ENCODE peak calls at places on chromosomes 5 and 9, in eight cellular contexts. One of them, this sample, is unnamed.

GRCh38 chr9:121498487-121499176 is 1.0 kb downstream of the GGTA1 start:
- DNase-seq in MM.1S: no peak
- DNase-seq in colonic mucosa: peak; percentile 32
- DNase-seq in cardiac fibroblast: peak; percentile 62
- DNase-seq in effector memory CD4-positive, alpha-beta T cell: no peak
- DNase-seq in CD8-positive, alpha-beta T cell: no peak
- DNase-seq in uterus: peak; percentile 30
- DNase-seq in WERI-Rb-1: peak; percentile 40
- DNase-seq in this sample: peak; percentile 67

GRCh38 chr9:129582865-129583264 is 38.0 kb downstream of the C9orf50 start:
- DNase-seq in MM.1S: no peak
- DNase-seq in colonic mucosa: no peak
- DNase-seq in cardiac fibroblast: no peak
- DNase-seq in effector memory CD4-positive, alpha-beta T cell: no peak
- DNase-seq in CD8-positive, alpha-beta T cell: no peak
- DNase-seq in uterus: no peak
- DNase-seq in WERI-Rb-1: no peak
- DNase-seq in this sample: no peak

GRCh38 chr5:137695651-137696428 is 40.0 kb downstream of the KLHL3 start:
- DNase-seq in MM.1S: no peak
- DNase-seq in colonic mucosa: no peak
- DNase-seq in cardiac fibroblast: no peak
- DNase-seq in effector memory CD4-positive, alpha-beta T cell: no peak
- DNase-seq in CD8-positive, alpha-beta T cell: peak; percentile 20
- DNase-seq in uterus: no peak
- DNase-seq in WERI-Rb-1: no peak
- DNase-seq in this sample: no peak

GRCh38 chr9:125089331-125089730 is 54.0 kb downstream of the SCAI start:
- DNase-seq in MM.1S: no peak
- DNase-seq in colonic mucosa: no peak
- DNase-seq in cardiac fibroblast: no peak
- DNase-seq in effector memory CD4-positive, alpha-beta T cell: no peak
- DNase-seq in CD8-positive, alpha-beta T cell: no peak
- DNase-seq in uterus: no peak
- DNase-seq in WERI-Rb-1: no peak
- DNase-seq in this sample: no peak

GRCh38 chr5:67095346-67095871 is 101.2 kb downstream of the CD180 start:
- DNase-seq in MM.1S: no peak
- DNase-seq in colonic mucosa: peak; percentile 70
- DNase-seq in cardiac fibroblast: peak; percentile 75
- DNase-seq in effector memory CD4-positive, alpha-beta T cell: no peak
- DNase-seq in CD8-positive, alpha-beta T cell: no peak
- DNase-seq in uterus: peak; percentile 75
- DNase-seq in WERI-Rb-1: no peak
- DNase-seq in this sample: peak; percentile 77

GRCh38 chr5:36751881-36752280 is 124.7 kb upstream of the NIPBL start:
- DNase-seq in MM.1S: no peak
- DNase-seq in colonic mucosa: no peak
- DNase-seq in cardiac fibroblast: no peak
- DNase-seq in effector memory CD4-positive, alpha-beta T cell: no peak
- DNase-seq in CD8-positive, alpha-beta T cell: no peak
- DNase-seq in uterus: no peak
- DNase-seq in WERI-Rb-1: peak; percentile 18
- DNase-seq in this sample: no peak

GRCh38 chr9:78023003-78023741 is 8.4 kb downstream of the GNAQ start:
- DNase-seq in MM.1S: no peak
- DNase-seq in colonic mucosa: peak; percentile 51
- DNase-seq in cardiac fibroblast: peak; percentile 92
- DNase-seq in effector memory CD4-positive, alpha-beta T cell: no peak
- DNase-seq in CD8-positive, alpha-beta T cell: no peak
- DNase-seq in uterus: no peak
- DNase-seq in WERI-Rb-1: no peak
- DNase-seq in this sample: peak; percentile 85

GRCh38 chr9:126146254-126147145 is 180.1 kb upstream of the MVB12B start:
- DNase-seq in MM.1S: no peak
- DNase-seq in colonic mucosa: peak; percentile 29
- DNase-seq in cardiac fibroblast: no peak
- DNase-seq in effector memory CD4-positive, alpha-beta T cell: no peak
- DNase-seq in CD8-positive, alpha-beta T cell: no peak
- DNase-seq in uterus: no peak
- DNase-seq in WERI-Rb-1: peak; percentile 78
- DNase-seq in this sample: no peak

GRCh38 chr5:56633950-56634349 is 181.4 kb upstream of the MAP3K1 start:
- DNase-seq in MM.1S: no peak
- DNase-seq in colonic mucosa: no peak
- DNase-seq in cardiac fibroblast: peak; percentile 40
- DNase-seq in effector memory CD4-positive, alpha-beta T cell: no peak
- DNase-seq in CD8-positive, alpha-beta T cell: no peak
- DNase-seq in uterus: no peak
- DNase-seq in WERI-Rb-1: no peak
- DNase-seq in this sample: no peak

GRCh38 chr5:14665949-14666741 is 1.6 kb downstream of the OTULIN start:
- DNase-seq in MM.1S: peak; percentile 79
- DNase-seq in colonic mucosa: peak; percentile 50
- DNase-seq in cardiac fibroblast: no peak
- DNase-seq in effector memory CD4-positive, alpha-beta T cell: peak; percentile 29
- DNase-seq in CD8-positive, alpha-beta T cell: peak; percentile 63
- DNase-seq in uterus: no peak
- DNase-seq in WERI-Rb-1: peak; percentile 24
- DNase-seq in this sample: peak; percentile 20

GRCh38 chr5:16994576-16994975 is 58.5 kb upstream of the MYO10 start:
- DNase-seq in MM.1S: no peak
- DNase-seq in colonic mucosa: no peak
- DNase-seq in cardiac fibroblast: no peak
- DNase-seq in effector memory CD4-positive, alpha-beta T cell: no peak
- DNase-seq in CD8-positive, alpha-beta T cell: no peak
- DNase-seq in uterus: no peak
- DNase-seq in WERI-Rb-1: no peak
- DNase-seq in this sample: no peak

GRCh38 chr5:133934822-133935793 is 33.3 kb downstream of the C5orf15 start:
- DNase-seq in MM.1S: no peak
- DNase-seq in colonic mucosa: no peak
- DNase-seq in cardiac fibroblast: no peak
- DNase-seq in effector memory CD4-positive, alpha-beta T cell: no peak
- DNase-seq in CD8-positive, alpha-beta T cell: no peak
- DNase-seq in uterus: no peak
- DNase-seq in WERI-Rb-1: no peak
- DNase-seq in this sample: no peak

GRCh38 chr9:114364528-114365041 is 23.2 kb downstream of the AKNA start:
- DNase-seq in MM.1S: no peak
- DNase-seq in colonic mucosa: no peak
- DNase-seq in cardiac fibroblast: peak; percentile 14
- DNase-seq in effector memory CD4-positive, alpha-beta T cell: no peak
- DNase-seq in CD8-positive, alpha-beta T cell: no peak
- DNase-seq in uterus: no peak
- DNase-seq in WERI-Rb-1: no peak
- DNase-seq in this sample: no peak

GRCh38 chr9:120733190-120733589 is 18.9 kb upstream of the MEGF9 start:
- DNase-seq in MM.1S: no peak
- DNase-seq in colonic mucosa: no peak
- DNase-seq in cardiac fibroblast: peak; percentile 38
- DNase-seq in effector memory CD4-positive, alpha-beta T cell: no peak
- DNase-seq in CD8-positive, alpha-beta T cell: no peak
- DNase-seq in uterus: no peak
- DNase-seq in WERI-Rb-1: no peak
- DNase-seq in this sample: peak; percentile 91

GRCh38 chr9:136103651-136104487 is 8.8 kb upstream of the NACC2 start:
- DNase-seq in MM.1S: peak; percentile 45
- DNase-seq in colonic mucosa: peak; percentile 54
- DNase-seq in cardiac fibroblast: no peak
- DNase-seq in effector memory CD4-positive, alpha-beta T cell: no peak
- DNase-seq in CD8-positive, alpha-beta T cell: no peak
- DNase-seq in uterus: no peak
- DNase-seq in WERI-Rb-1: no peak
- DNase-seq in this sample: no peak

GRCh38 chr5:139747583-139748504 is 47.8 kb upstream of the PSD2 start:
- DNase-seq in MM.1S: no peak
- DNase-seq in colonic mucosa: peak; percentile 40
- DNase-seq in cardiac fibroblast: peak; percentile 31
- DNase-seq in effector memory CD4-positive, alpha-beta T cell: peak; percentile 32
- DNase-seq in CD8-positive, alpha-beta T cell: peak; percentile 56
- DNase-seq in uterus: peak; percentile 50
- DNase-seq in WERI-Rb-1: peak; percentile 86
- DNase-seq in this sample: no peak

GRCh38 chr9:91500509-91501011 is 76.9 kb upstream of the NFIL3 start:
- DNase-seq in MM.1S: no peak
- DNase-seq in colonic mucosa: no peak
- DNase-seq in cardiac fibroblast: peak; percentile 88
- DNase-seq in effector memory CD4-positive, alpha-beta T cell: no peak
- DNase-seq in CD8-positive, alpha-beta T cell: no peak
- DNase-seq in uterus: no peak
- DNase-seq in WERI-Rb-1: no peak
- DNase-seq in this sample: peak; percentile 81

GRCh38 chr9:472676-473075 is 258.0 kb downstream of the DOCK8 start:
- DNase-seq in MM.1S: no peak
- DNase-seq in colonic mucosa: no peak
- DNase-seq in cardiac fibroblast: no peak
- DNase-seq in effector memory CD4-positive, alpha-beta T cell: no peak
- DNase-seq in CD8-positive, alpha-beta T cell: no peak
- DNase-seq in uterus: no peak
- DNase-seq in WERI-Rb-1: no peak
- DNase-seq in this sample: no peak

GRCh38 chr9:469672-470040 is 255.0 kb downstream of the DOCK8 start:
- DNase-seq in MM.1S: peak; percentile 40
- DNase-seq in colonic mucosa: peak; percentile 45
- DNase-seq in cardiac fibroblast: no peak
- DNase-seq in effector memory CD4-positive, alpha-beta T cell: no peak
- DNase-seq in CD8-positive, alpha-beta T cell: peak; percentile 35
- DNase-seq in uterus: peak; percentile 36
- DNase-seq in WERI-Rb-1: peak; percentile 57
- DNase-seq in this sample: no peak

GRCh38 chr9:470795-471194 is 256.1 kb downstream of the DOCK8 start:
- DNase-seq in MM.1S: no peak
- DNase-seq in colonic mucosa: no peak
- DNase-seq in cardiac fibroblast: no peak
- DNase-seq in effector memory CD4-positive, alpha-beta T cell: no peak
- DNase-seq in CD8-positive, alpha-beta T cell: no peak
- DNase-seq in uterus: no peak
- DNase-seq in WERI-Rb-1: no peak
- DNase-seq in this sample: peak; percentile 31

GRCh38 chr9:470041-470781 is 255.5 kb downstream of the DOCK8 start:
- DNase-seq in MM.1S: peak; percentile 93
- DNase-seq in colonic mucosa: peak; percentile 86
- DNase-seq in cardiac fibroblast: peak; percentile 58
- DNase-seq in effector memory CD4-positive, alpha-beta T cell: peak; percentile 82
- DNase-seq in CD8-positive, alpha-beta T cell: peak; percentile 84
- DNase-seq in uterus: peak; percentile 90
- DNase-seq in WERI-Rb-1: peak; percentile 94
- DNase-seq in this sample: peak; percentile 74

DNA sequence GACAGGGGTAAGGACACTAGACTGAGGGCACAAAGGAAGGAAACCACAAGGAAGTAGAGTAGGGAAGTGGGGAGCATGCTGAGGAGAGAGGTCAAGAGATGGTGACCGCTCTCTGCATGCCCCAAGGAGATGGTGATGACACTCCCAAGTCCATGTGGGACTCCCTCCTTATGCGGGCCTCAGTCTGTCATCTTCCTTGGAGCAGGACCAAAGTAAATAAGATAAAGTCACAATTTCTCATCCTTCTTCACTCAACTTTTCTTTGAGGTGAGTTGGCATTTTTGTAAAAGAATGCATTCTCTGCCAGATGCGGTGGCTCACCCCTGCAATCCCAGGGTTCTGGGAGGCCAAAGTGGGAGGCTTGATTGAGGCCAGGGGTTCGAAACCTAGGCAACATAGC is 256.7 kb downstream of the DOCK8 start:
- DNase-seq in MM.1S: no peak
- DNase-seq in colonic mucosa: no peak
- DNase-seq in cardiac fibroblast: no peak
- DNase-seq in effector memory CD4-positive, alpha-beta T cell: no peak
- DNase-seq in CD8-positive, alpha-beta T cell: no peak
- DNase-seq in uterus: no peak
- DNase-seq in WERI-Rb-1: no peak
- DNase-seq in this sample: no peak
- H3K4me3 ChIP-seq in MM.1S: no peak overlapping the region
- H3K4me3 ChIP-seq in colonic mucosa: no peak overlapping the region
- H3K4me3 ChIP-seq in cardiac fibroblast: no peak overlapping the region
- H3K4me3 ChIP-seq in effector memory CD4-positive, alpha-beta T cell: no peak overlapping the region
- H3K4me3 ChIP-seq in CD8-positive, alpha-beta T cell: no peak overlapping the region
- H3K4me3 ChIP-seq in uterus: no peak overlapping the region
- H3K4me3 ChIP-seq in WERI-Rb-1: no peak overlapping the region
- H3K4me3 ChIP-seq in this sample: no peak overlapping the region

DNA sequence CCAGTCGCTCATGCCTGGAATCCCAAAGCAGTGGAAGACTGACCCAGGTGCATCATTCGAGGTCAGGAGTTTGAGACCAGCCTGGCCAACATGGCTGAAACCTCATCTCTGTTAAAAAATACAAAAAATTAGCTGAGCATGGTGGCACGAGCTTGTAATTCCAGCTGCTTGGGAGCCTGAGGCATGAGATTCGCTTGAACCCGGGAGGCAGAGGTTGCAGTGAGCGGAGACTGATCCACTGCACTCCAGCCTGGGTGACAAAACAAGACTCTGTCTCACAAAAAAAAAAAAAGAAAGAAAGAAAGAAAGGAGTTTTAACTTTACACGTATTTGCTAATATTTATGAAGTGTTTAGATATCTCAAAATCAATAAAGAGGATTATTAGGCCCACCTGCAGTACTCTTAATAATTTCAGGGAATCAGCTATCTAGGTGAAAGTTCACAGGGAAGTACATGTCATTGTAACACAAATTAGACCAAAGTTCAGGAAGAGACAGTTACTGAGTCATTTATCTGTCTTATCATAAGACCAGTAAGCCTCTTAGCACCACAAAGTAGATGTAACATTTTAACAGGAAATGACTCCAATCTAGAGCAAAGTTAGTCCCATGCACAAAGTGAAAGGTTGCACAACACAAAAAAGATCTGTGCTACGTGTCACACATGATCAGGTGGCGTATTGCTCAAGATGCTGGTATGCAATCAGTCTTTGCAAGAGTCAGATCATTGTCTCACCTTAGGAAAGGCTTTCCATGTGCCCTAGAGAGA is 34.1 kb upstream of the PLIN2 start:
- DNase-seq in MM.1S: no peak
- DNase-seq in colonic mucosa: peak; percentile 67
- DNase-seq in cardiac fibroblast: peak; percentile 98
- DNase-seq in effector memory CD4-positive, alpha-beta T cell: peak; percentile 21
- DNase-seq in CD8-positive, alpha-beta T cell: peak; percentile 46
- DNase-seq in uterus: peak; percentile 60
- DNase-seq in WERI-Rb-1: peak; percentile 27
- DNase-seq in this sample: peak; percentile 98
- H3K4me3 ChIP-seq in MM.1S: no peak overlapping the region
- H3K4me3 ChIP-seq in colonic mucosa: no peak overlapping the region
- H3K4me3 ChIP-seq in cardiac fibroblast: no peak overlapping the region
- H3K4me3 ChIP-seq in effector memory CD4-positive, alpha-beta T cell: no peak overlapping the region
- H3K4me3 ChIP-seq in CD8-positive, alpha-beta T cell: no peak overlapping the region
- H3K4me3 ChIP-seq in uterus: no peak overlapping the region
- H3K4me3 ChIP-seq in WERI-Rb-1: no peak overlapping the region
- H3K4me3 ChIP-seq in this sample: no peak overlapping the region

GRCh38 chr5:43411489-43411888 is 702 bp downstream of the CCL28 start:
- DNase-seq in MM.1S: no peak
- DNase-seq in colonic mucosa: peak; percentile 54
- DNase-seq in cardiac fibroblast: no peak
- DNase-seq in effector memory CD4-positive, alpha-beta T cell: no peak
- DNase-seq in CD8-positive, alpha-beta T cell: no peak
- DNase-seq in uterus: no peak
- DNase-seq in WERI-Rb-1: no peak
- DNase-seq in this sample: no peak
- H3K4me3 ChIP-seq in MM.1S: no peak overlapping the region
- H3K4me3 ChIP-seq in colonic mucosa: peak overlapping the region; percentile 30
- H3K4me3 ChIP-seq in cardiac fibroblast: no peak overlapping the region
- H3K4me3 ChIP-seq in effector memory CD4-positive, alpha-beta T cell: no peak overlapping the region
- H3K4me3 ChIP-seq in CD8-positive, alpha-beta T cell: no peak overlapping the region
- H3K4me3 ChIP-seq in uterus: no peak overlapping the region
- H3K4me3 ChIP-seq in WERI-Rb-1: no peak overlapping the region
- H3K4me3 ChIP-seq in this sample: no peak overlapping the region

GRCh38 chr9:72828281-72828731 is 124.5 kb downstream of the ALDH1A1 start:
- DNase-seq in MM.1S: no peak
- DNase-seq in colonic mucosa: no peak
- DNase-seq in cardiac fibroblast: peak; percentile 42
- DNase-seq in effector memory CD4-positive, alpha-beta T cell: no peak
- DNase-seq in CD8-positive, alpha-beta T cell: no peak
- DNase-seq in uterus: no peak
- DNase-seq in WERI-Rb-1: no peak
- DNase-seq in this sample: no peak
- H3K4me3 ChIP-seq in MM.1S: no peak overlapping the region
- H3K4me3 ChIP-seq in colonic mucosa: no peak overlapping the region
- H3K4me3 ChIP-seq in cardiac fibroblast: no peak overlapping the region
- H3K4me3 ChIP-seq in effector memory CD4-positive, alpha-beta T cell: no peak overlapping the region
- H3K4me3 ChIP-seq in CD8-positive, alpha-beta T cell: no peak overlapping the region
- H3K4me3 ChIP-seq in uterus: no peak overlapping the region
- H3K4me3 ChIP-seq in WERI-Rb-1: no peak overlapping the region
- H3K4me3 ChIP-seq in this sample: no peak overlapping the region